ENCODE peak calls at places on chromosomes 2 and 18, in nine cellular contexts. One of them, this sample, is unnamed.
A peak's percentile ranks its signal among the peaks of the same experiment; 100 is the strongest.

GRCh38 chr2:130836501-130837174 is at the start of gene ARHGEF4:
- DNase-seq in right cardiac atrium: peak; percentile 66
- DNase-seq in left ventricle myocardium inferior: no peak
- DNase-seq in CD4-positive, alpha-beta memory T cell: no peak
- DNase-seq in sigmoid colon: no peak
- DNase-seq in Caco-2: peak; percentile 73
- DNase-seq in fibroblast of lung: no peak
- DNase-seq in psoas muscle: no peak
- DNase-seq in stomach: peak; percentile 70
- DNase-seq in this sample: no peak

GRCh38 chr2:160308915-160309314 is 108.8 kb upstream of the ITGB6 start:
- DNase-seq in CD4-positive, alpha-beta memory T cell: no peak
- DNase-seq in fibroblast of lung: no peak
- DNase-seq in sigmoid colon: no peak
- DNase-seq in right cardiac atrium: no peak
- DNase-seq in psoas muscle: no peak
- DNase-seq in left ventricle myocardium inferior: no peak
- DNase-seq in stomach: no peak
- DNase-seq in Caco-2: no peak
- DNase-seq in this sample: no peak

GRCh38 chr2:263022-263738 is 652 bp downstream of the SH3YL1 start:
- DNase-seq in stomach: no peak
- DNase-seq in CD4-positive, alpha-beta memory T cell: no peak
- DNase-seq in sigmoid colon: no peak
- DNase-seq in Caco-2: no peak
- DNase-seq in psoas muscle: no peak
- DNase-seq in right cardiac atrium: peak; percentile 56
- DNase-seq in left ventricle myocardium inferior: no peak
- DNase-seq in fibroblast of lung: no peak
- DNase-seq in this sample: no peak

GRCh38 chr18:62897153-62897552 is 181.8 kb downstream of the PHLPP1 start:
- DNase-seq in left ventricle myocardium inferior: no peak
- DNase-seq in stomach: no peak
- DNase-seq in right cardiac atrium: no peak
- DNase-seq in sigmoid colon: no peak
- DNase-seq in Caco-2: no peak
- DNase-seq in fibroblast of lung: no peak
- DNase-seq in CD4-positive, alpha-beta memory T cell: no peak
- DNase-seq in psoas muscle: no peak
- DNase-seq in this sample: no peak

GRCh38 chr2:46891956-46892553 is 23.6 kb downstream of the MCFD2 start:
- DNase-seq in Caco-2: no peak
- DNase-seq in left ventricle myocardium inferior: no peak
- DNase-seq in sigmoid colon: no peak
- DNase-seq in right cardiac atrium: no peak
- DNase-seq in CD4-positive, alpha-beta memory T cell: no peak
- DNase-seq in stomach: no peak
- DNase-seq in fibroblast of lung: no peak
- DNase-seq in psoas muscle: no peak
- DNase-seq in this sample: no peak

GRCh38 chr2:159152119-159152778 is 134.3 kb downstream of the WDSUB1 start:
- DNase-seq in stomach: no peak
- DNase-seq in fibroblast of lung: no peak
- DNase-seq in CD4-positive, alpha-beta memory T cell: no peak
- DNase-seq in Caco-2: no peak
- DNase-seq in right cardiac atrium: no peak
- DNase-seq in psoas muscle: no peak
- DNase-seq in sigmoid colon: no peak
- DNase-seq in left ventricle myocardium inferior: no peak
- DNase-seq in this sample: no peak

GRCh38 chr18:32683044-32683443 is 89.8 kb downstream of the KLHL14 start:
- DNase-seq in CD4-positive, alpha-beta memory T cell: no peak
- DNase-seq in right cardiac atrium: no peak
- DNase-seq in fibroblast of lung: no peak
- DNase-seq in Caco-2: no peak
- DNase-seq in psoas muscle: no peak
- DNase-seq in stomach: no peak
- DNase-seq in left ventricle myocardium inferior: no peak
- DNase-seq in sigmoid colon: no peak
- DNase-seq in this sample: no peak

GRCh38 chr2:8395718-8396117 is 286.1 kb upstream of the ID2 start:
- DNase-seq in Caco-2: no peak
- DNase-seq in stomach: no peak
- DNase-seq in left ventricle myocardium inferior: no peak
- DNase-seq in right cardiac atrium: no peak
- DNase-seq in sigmoid colon: no peak
- DNase-seq in CD4-positive, alpha-beta memory T cell: no peak
- DNase-seq in psoas muscle: no peak
- DNase-seq in fibroblast of lung: no peak
- DNase-seq in this sample: no peak

GRCh38 chr18:6747646-6748045 is 18.1 kb downstream of the ARHGAP28 start:
- DNase-seq in fibroblast of lung: peak; percentile 98
- DNase-seq in stomach: no peak
- DNase-seq in psoas muscle: no peak
- DNase-seq in sigmoid colon: no peak
- DNase-seq in right cardiac atrium: no peak
- DNase-seq in CD4-positive, alpha-beta memory T cell: no peak
- DNase-seq in Caco-2: no peak
- DNase-seq in left ventricle myocardium inferior: no peak
- DNase-seq in this sample: no peak

GRCh38 chr2:101204400-101205095 is 48.1 kb upstream of the CNOT11 start:
- DNase-seq in stomach: no peak
- DNase-seq in left ventricle myocardium inferior: no peak
- DNase-seq in Caco-2: no peak
- DNase-seq in sigmoid colon: no peak
- DNase-seq in psoas muscle: no peak
- DNase-seq in right cardiac atrium: no peak
- DNase-seq in fibroblast of lung: peak; percentile 15
- DNase-seq in CD4-positive, alpha-beta memory T cell: no peak
- DNase-seq in this sample: no peak

GRCh38 chr2:150167711-150168110 is 319.8 kb downstream of the RND3 start:
- DNase-seq in Caco-2: no peak
- DNase-seq in fibroblast of lung: peak; percentile 51
- DNase-seq in left ventricle myocardium inferior: no peak
- DNase-seq in right cardiac atrium: no peak
- DNase-seq in psoas muscle: no peak
- DNase-seq in CD4-positive, alpha-beta memory T cell: no peak
- DNase-seq in stomach: no peak
- DNase-seq in sigmoid colon: no peak
- DNase-seq in this sample: no peak

GRCh38 chr18:9055185-9055584 is 47.3 kb upstream of the NDUFV2 start:
- DNase-seq in psoas muscle: no peak
- DNase-seq in CD4-positive, alpha-beta memory T cell: no peak
- DNase-seq in left ventricle myocardium inferior: no peak
- DNase-seq in fibroblast of lung: peak; percentile 85
- DNase-seq in sigmoid colon: no peak
- DNase-seq in Caco-2: no peak
- DNase-seq in right cardiac atrium: no peak
- DNase-seq in stomach: no peak
- DNase-seq in this sample: no peak

GRCh38 chr2:200221055-200221692 is 85.3 kb upstream of the SPATS2L start:
- DNase-seq in psoas muscle: no peak
- DNase-seq in Caco-2: peak; percentile 82
- DNase-seq in sigmoid colon: no peak
- DNase-seq in right cardiac atrium: no peak
- DNase-seq in CD4-positive, alpha-beta memory T cell: no peak
- DNase-seq in left ventricle myocardium inferior: no peak
- DNase-seq in fibroblast of lung: no peak
- DNase-seq in stomach: no peak
- DNase-seq in this sample: no peak

GRCh38 chr2:200585730-200586643 is at the start of gene AOX1:
- DNase-seq in right cardiac atrium: peak; percentile 79
- DNase-seq in sigmoid colon: peak; percentile 90
- DNase-seq in fibroblast of lung: peak; percentile 73
- DNase-seq in stomach: peak; percentile 48
- DNase-seq in CD4-positive, alpha-beta memory T cell: no peak
- DNase-seq in psoas muscle: peak; percentile 81
- DNase-seq in left ventricle myocardium inferior: peak; percentile 46
- DNase-seq in Caco-2: no peak
- DNase-seq in this sample: no peak

GRCh38 chr2:127122351-127123027 is 15.5 kb upstream of the BIN1 start:
- DNase-seq in CD4-positive, alpha-beta memory T cell: no peak
- DNase-seq in sigmoid colon: no peak
- DNase-seq in Caco-2: no peak
- DNase-seq in left ventricle myocardium inferior: no peak
- DNase-seq in fibroblast of lung: no peak
- DNase-seq in stomach: no peak
- DNase-seq in right cardiac atrium: no peak
- DNase-seq in psoas muscle: no peak
- DNase-seq in this sample: no peak

GRCh38 chr2:127121776-127122176 is 14.8 kb upstream of the BIN1 start:
- DNase-seq in CD4-positive, alpha-beta memory T cell: no peak
- DNase-seq in Caco-2: peak; percentile 47
- DNase-seq in right cardiac atrium: peak; percentile 82
- DNase-seq in sigmoid colon: peak; percentile 77
- DNase-seq in left ventricle myocardium inferior: peak; percentile 76
- DNase-seq in stomach: no peak
- DNase-seq in fibroblast of lung: no peak
- DNase-seq in psoas muscle: peak; percentile 86
- DNase-seq in this sample: no peak

GRCh38 chr2:127118467-127118866 is 11.5 kb upstream of the BIN1 start:
- DNase-seq in fibroblast of lung: no peak
- DNase-seq in sigmoid colon: peak; percentile 42
- DNase-seq in psoas muscle: no peak
- DNase-seq in stomach: no peak
- DNase-seq in Caco-2: no peak
- DNase-seq in CD4-positive, alpha-beta memory T cell: no peak
- DNase-seq in left ventricle myocardium inferior: no peak
- DNase-seq in right cardiac atrium: no peak
- DNase-seq in this sample: no peak

GRCh38 chr2:127124426-127124825 is 17.5 kb upstream of the BIN1 start:
- DNase-seq in sigmoid colon: no peak
- DNase-seq in right cardiac atrium: no peak
- DNase-seq in CD4-positive, alpha-beta memory T cell: no peak
- DNase-seq in Caco-2: peak; percentile 66
- DNase-seq in stomach: no peak
- DNase-seq in psoas muscle: no peak
- DNase-seq in left ventricle myocardium inferior: no peak
- DNase-seq in fibroblast of lung: no peak
- DNase-seq in this sample: no peak

DNA sequence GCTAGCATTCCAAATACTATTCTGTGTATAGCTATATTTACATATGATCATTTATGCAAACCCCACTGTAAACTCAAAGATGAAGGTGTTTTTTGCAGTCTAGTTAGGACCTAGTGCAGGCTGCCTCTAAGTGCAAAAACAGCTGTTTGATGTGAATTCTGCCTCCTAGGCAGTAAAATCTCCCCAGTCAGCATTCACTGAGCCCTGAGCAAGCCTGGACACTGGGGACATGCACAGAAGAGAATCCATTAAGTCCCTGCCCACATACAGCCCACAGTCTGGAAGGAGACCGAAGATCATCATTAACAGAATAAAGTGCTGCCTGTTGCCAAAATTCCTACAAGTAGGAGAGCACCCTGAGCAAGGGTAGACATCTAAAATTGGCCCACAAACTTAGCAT is 14.4 kb upstream of the BIN1 start:
- DNase-seq in right cardiac atrium: no peak
- DNase-seq in left ventricle myocardium inferior: no peak
- DNase-seq in sigmoid colon: no peak
- DNase-seq in CD4-positive, alpha-beta memory T cell: no peak
- DNase-seq in fibroblast of lung: no peak
- DNase-seq in stomach: no peak
- DNase-seq in psoas muscle: no peak
- DNase-seq in Caco-2: no peak
- DNase-seq in this sample: no peak
- H3K9me3 ChIP-seq in right cardiac atrium: no peaks in the 10 kb centered on the region
- H3K9me3 ChIP-seq in left ventricle myocardium inferior: no peaks in the 10 kb centered on the region
- H3K9me3 ChIP-seq in sigmoid colon: no peaks in the 10 kb centered on the region
- H3K9me3 ChIP-seq in CD4-positive, alpha-beta memory T cell: no peaks in the 10 kb centered on the region
- H3K9me3 ChIP-seq in fibroblast of lung: no peaks in the 10 kb centered on the region
- H3K9me3 ChIP-seq in stomach: no peaks in the 10 kb centered on the region
- H3K9me3 ChIP-seq in psoas muscle: no peaks in the 10 kb centered on the region
- H3K9me3 ChIP-seq in Caco-2: no peaks in the 10 kb centered on the region
- H3K9me3 ChIP-seq in this sample: no peaks in the 10 kb centered on the region

GRCh38 chr18:37251679-37252078 is 313.9 kb downstream of the CELF4 start:
- DNase-seq in right cardiac atrium: no peak
- DNase-seq in stomach: peak; percentile 32
- DNase-seq in psoas muscle: no peak
- DNase-seq in sigmoid colon: no peak
- DNase-seq in fibroblast of lung: no peak
- DNase-seq in Caco-2: no peak
- DNase-seq in left ventricle myocardium inferior: no peak
- DNase-seq in CD4-positive, alpha-beta memory T cell: no peak
- DNase-seq in this sample: no peak
- H3K27me3 ChIP-seq in right cardiac atrium: no peaks in the 10 kb centered on the region
- H3K27me3 ChIP-seq in stomach: no peaks in the 10 kb centered on the region
- H3K27me3 ChIP-seq in psoas muscle: peaks cover 44% of the 10 kb centered on the region
- H3K27me3 ChIP-seq in sigmoid colon: peaks cover 71% of the 10 kb centered on the region
- H3K27me3 ChIP-seq in fibroblast of lung: peaks cover 13% of the 10 kb centered on the region
- H3K27me3 ChIP-seq in Caco-2: no peaks in the 10 kb centered on the region
- H3K27me3 ChIP-seq in left ventricle myocardium inferior: peaks cover 76% of the 10 kb centered on the region
- H3K27me3 ChIP-seq in CD4-positive, alpha-beta memory T cell: peaks cover 3% of the 10 kb centered on the region
- H3K27me3 ChIP-seq in this sample: no peaks in the 10 kb centered on the region

GRCh38 chr18:78786776-78787175 is 192.8 kb upstream of the SALL3 start:
- DNase-seq in fibroblast of lung: no peak
- DNase-seq in Caco-2: no peak
- DNase-seq in left ventricle myocardium inferior: no peak
- DNase-seq in CD4-positive, alpha-beta memory T cell: no peak
- DNase-seq in psoas muscle: no peak
- DNase-seq in stomach: no peak
- DNase-seq in right cardiac atrium: no peak
- DNase-seq in sigmoid colon: peak; percentile 28
- DNase-seq in this sample: no peak
- H3K9me3 ChIP-seq in fibroblast of lung: no peaks in the 10 kb centered on the region
- H3K9me3 ChIP-seq in Caco-2: no peaks in the 10 kb centered on the region
- H3K9me3 ChIP-seq in left ventricle myocardium inferior: no peaks in the 10 kb centered on the region
- H3K9me3 ChIP-seq in CD4-positive, alpha-beta memory T cell: no peaks in the 10 kb centered on the region
- H3K9me3 ChIP-seq in psoas muscle: no peaks in the 10 kb centered on the region
- H3K9me3 ChIP-seq in stomach: no peaks in the 10 kb centered on the region
- H3K9me3 ChIP-seq in right cardiac atrium: no peaks in the 10 kb centered on the region
- H3K9me3 ChIP-seq in sigmoid colon: no peaks in the 10 kb centered on the region
- H3K9me3 ChIP-seq in this sample: no peaks in the 10 kb centered on the region

GRCh38 chr2:44943693-44944101 is 2.2 kb downstream of the SIX3 start:
- DNase-seq in psoas muscle: no peak
- DNase-seq in Caco-2: no peak
- DNase-seq in CD4-positive, alpha-beta memory T cell: no peak
- DNase-seq in sigmoid colon: no peak
- DNase-seq in left ventricle myocardium inferior: no peak
- DNase-seq in right cardiac atrium: no peak
- DNase-seq in stomach: no peak
- DNase-seq in fibroblast of lung: no peak
- DNase-seq in this sample: no peak

GRCh38 chr2:44944952-44945612 is 3.6 kb downstream of the SIX3 start:
- DNase-seq in left ventricle myocardium inferior: no peak
- DNase-seq in stomach: no peak
- DNase-seq in right cardiac atrium: no peak
- DNase-seq in psoas muscle: no peak
- DNase-seq in sigmoid colon: no peak
- DNase-seq in Caco-2: no peak
- DNase-seq in fibroblast of lung: no peak
- DNase-seq in CD4-positive, alpha-beta memory T cell: no peak
- DNase-seq in this sample: no peak

GRCh38 chr2:44944102-44944951 is 2.8 kb downstream of the SIX3 start:
- DNase-seq in left ventricle myocardium inferior: no peak
- DNase-seq in Caco-2: no peak
- DNase-seq in right cardiac atrium: peak; percentile 44
- DNase-seq in sigmoid colon: no peak
- DNase-seq in CD4-positive, alpha-beta memory T cell: no peak
- DNase-seq in fibroblast of lung: no peak
- DNase-seq in stomach: no peak
- DNase-seq in psoas muscle: no peak
- DNase-seq in this sample: no peak

GRCh38 chr2:44946681-44947360 is 5.3 kb downstream of the SIX3 start:
- DNase-seq in Caco-2: no peak
- DNase-seq in left ventricle myocardium inferior: no peak
- DNase-seq in CD4-positive, alpha-beta memory T cell: no peak
- DNase-seq in sigmoid colon: no peak
- DNase-seq in stomach: no peak
- DNase-seq in psoas muscle: no peak
- DNase-seq in right cardiac atrium: no peak
- DNase-seq in fibroblast of lung: no peak
- DNase-seq in this sample: no peak

GRCh38 chr2:44945676-44946427 is 4.3 kb downstream of the SIX3 start:
- DNase-seq in psoas muscle: no peak
- DNase-seq in right cardiac atrium: no peak
- DNase-seq in Caco-2: no peak
- DNase-seq in CD4-positive, alpha-beta memory T cell: no peak
- DNase-seq in sigmoid colon: no peak
- DNase-seq in left ventricle myocardium inferior: no peak
- DNase-seq in fibroblast of lung: no peak
- DNase-seq in stomach: no peak
- DNase-seq in this sample: no peak
- H3K27me3 ChIP-seq in psoas muscle: peaks cover 68% of the 10 kb centered on the region
- H3K27me3 ChIP-seq in right cardiac atrium: no peaks in the 10 kb centered on the region
- H3K27me3 ChIP-seq in Caco-2: peaks cover under 1% of the 10 kb centered on the region
- H3K27me3 ChIP-seq in CD4-positive, alpha-beta memory T cell: peaks cover 24% of the 10 kb centered on the region
- H3K27me3 ChIP-seq in sigmoid colon: peaks cover 95% of the 10 kb centered on the region
- H3K27me3 ChIP-seq in left ventricle myocardium inferior: peaks cover 98% of the 10 kb centered on the region
- H3K27me3 ChIP-seq in fibroblast of lung: peaks cover 86% of the 10 kb centered on the region
- H3K27me3 ChIP-seq in stomach: peaks cover 27% of the 10 kb centered on the region
- H3K27me3 ChIP-seq in this sample: peaks cover 23% of the 10 kb centered on the region

This sample was measured in CD8-positive, alpha-beta memory T cell.